ENCODE peak calls at places on chromosomes 7 and 10, in five cellular contexts. E, X, P, C and V are unnamed samples.

GRCh38 chr7:27095897-27096755 is at the start of gene HOXA1:
- DNase-seq in E (peak; percentile 98), X (no peak), P (peak; percentile 14), C (peak; percentile 45), V (peak; percentile 38)

GRCh38 chr10:13587367-13587766 is 602 bp downstream of the PRPF18 start:
- DNase-seq in E (peak; percentile 15), X (no peak), P (no peak), C (no peak), V (no peak)

GRCh38 chr7:125668321-125668993 is 738.8 kb upstream of the POT1 start:
- DNase-seq in E (no peak), X (no peak), P (no peak), C (no peak), V (no peak)

GRCh38 chr7:2237109-2237602 is 4.4 kb upstream of the MAD1L1 start:
- DNase-seq in E (no peak), X (no peak), P (peak; percentile 31), C (no peak), V (no peak)

GRCh38 chr7:112481833-112482669 is 1.3 kb downstream of the LSMEM1 start:
- DNase-seq in E (peak; percentile 89), X (peak; percentile 78), P (no peak), C (no peak), V (no peak)

GRCh38 chr10:70967591-70968588 is 79.5 kb upstream of the PCBD1 start:
- DNase-seq in E (peak; percentile 7), X (no peak), P (no peak), C (no peak), V (no peak)

GRCh38 chr10:70441161-70441876 is at the start of gene NODAL:
- DNase-seq in E (no peak), X (no peak), P (no peak), C (no peak), V (no peak)

GRCh38 chr7:107785170-107785569 is 17.9 kb downstream of the SLC26A3 start:
- DNase-seq in E (no peak), X (no peak), P (no peak), C (no peak), V (no peak)

GRCh38 chr7:155594961-155595366 is 48.6 kb upstream of the CNPY1 start:
- DNase-seq in E (no peak), X (no peak), P (no peak), C (no peak), V (no peak)

GRCh38 chr10:110501142-110501937 is 3.6 kb downstream of the DUSP5 start:
- DNase-seq in E (peak; percentile 99), X (peak; percentile 89), P (peak; percentile 48), C (no peak), V (peak; percentile 39)

GRCh38 chr7:86116-86515 is 106.3 kb upstream of the FAM20C start:
- DNase-seq in E (no peak), X (no peak), P (no peak), C (no peak), V (no peak)

GRCh38 chr10:103451091-103451801 is 924 bp downstream of the CALHM2 start:
- DNase-seq in E (peak; percentile 77), X (no peak), P (peak; percentile 34), C (peak; percentile 12), V (peak; percentile 30)

GRCh38 chr7:140079121-140079536 is 16.4 kb upstream of the PARP12 start:
- DNase-seq in E (peak; percentile 40), X (no peak), P (no peak), C (no peak), V (no peak)

GRCh38 chr10:92689663-92690210 is at the start of gene HHEX:
- DNase-seq in E (peak; percentile 82), X (peak; percentile 42), P (peak; percentile 31), C (peak; percentile 18), V (peak; percentile 23)

GRCh38 chr7:28551311-28551710 is 139.0 kb downstream of the CREB5 start:
- DNase-seq in E (no peak), X (no peak), P (no peak), C (no peak), V (no peak)

GRCh38 chr10:108496131-108496530 is 1331.6 kb upstream of the SORCS1 start:
- DNase-seq in E (peak; percentile 75), X (no peak), P (no peak), C (no peak), V (no peak)

GRCh38 chr10:102620615-102621417 is 23.5 kb upstream of the TRIM8 start:
- DNase-seq in E (no peak), X (no peak), P (no peak), C (no peak), V (no peak)

GRCh38 chr10:132588301-132589013 is 50.9 kb downstream of the INPP5A start:
- DNase-seq in E (no peak), X (no peak), P (no peak), C (no peak), V (no peak)

GRCh38 chr7:40356312-40356711 is 221.5 kb downstream of the SUGCT start:
- DNase-seq in E (peak; percentile 10), X (no peak), P (no peak), C (no peak), V (no peak)

GRCh38 chr7:1787681-1788235 is 117.7 kb downstream of the ELFN1 start:
- DNase-seq in E (no peak), X (no peak), P (no peak), C (no peak), V (no peak)

GRCh38 chr10:74071151-74071550 is 73.2 kb downstream of the VCL start:
- DNase-seq in E (peak; percentile 70), X (no peak), P (no peak), C (no peak), V (no peak)

GRCh38 chr10:80870282-80870681 is 332.6 kb downstream of the SH2D4B start:
- DNase-seq in E (no peak), X (no peak), P (no peak), C (no peak), V (no peak)

GRCh38 chr10:113527181-113527580 is 25.7 kb upstream of the HABP2 start:
- DNase-seq in E (no peak), X (no peak), P (no peak), C (no peak), V (no peak)

GRCh38 chr7:66886152-66886551 is 34.9 kb upstream of the TMEM248 start:
- DNase-seq in E (no peak), X (no peak), P (no peak), C (no peak), V (no peak)

GRCh38 chr7:38229386-38229785 is 44.0 kb downstream of the TARP start:
- DNase-seq in E (peak; percentile 48), X (no peak), P (no peak), C (no peak), V (no peak)

GRCh38 chr7:12783421-12783820 is 96.0 kb downstream of the ARL4A start:
- DNase-seq in E (no peak), X (no peak), P (no peak), C (no peak), V (no peak)